ENCODE peak calls at places on chromosomes 2 and 18, in seven cellular contexts. One of them, this sample, is unnamed.

GRCh38 chr2:209431701-209432100 is 7.9 kb downstream of the MAP2 start:
- DNase-seq in spleen: no peak
- DNase-seq in bronchial epithelial cell: peak
- DNase-seq in mucosa of descending colon: no peak
- DNase-seq in AG09309: peak
- DNase-seq in BE2C: no peak
- DNase-seq in dorsolateral prefrontal cortex: no peak
- DNase-seq in this sample: peak

GRCh38 chr18:47331641-47332040 is 80.2 kb upstream of the SKOR2 start:
- DNase-seq in spleen: no peak
- DNase-seq in bronchial epithelial cell: no peak
- DNase-seq in mucosa of descending colon: no peak
- DNase-seq in AG09309: no peak
- DNase-seq in BE2C: no peak
- DNase-seq in dorsolateral prefrontal cortex: no peak
- DNase-seq in this sample: no peak

GRCh38 chr18:22447770-22448169 is 30.1 kb upstream of the CTAGE1 start:
- DNase-seq in spleen: no peak
- DNase-seq in bronchial epithelial cell: no peak
- DNase-seq in mucosa of descending colon: no peak
- DNase-seq in AG09309: no peak
- DNase-seq in BE2C: no peak
- DNase-seq in dorsolateral prefrontal cortex: no peak
- DNase-seq in this sample: no peak

GRCh38 chr2:152762202-152762601 is 43.8 kb downstream of the ARL6IP6 start:
- DNase-seq in spleen: no peak
- DNase-seq in bronchial epithelial cell: peak
- DNase-seq in mucosa of descending colon: no peak
- DNase-seq in AG09309: peak
- DNase-seq in BE2C: no peak
- DNase-seq in dorsolateral prefrontal cortex: no peak
- DNase-seq in this sample: no peak

GRCh38 chr2:13669607-13670006 is 952.9 kb downstream of the TRIB2 start:
- DNase-seq in spleen: no peak
- DNase-seq in bronchial epithelial cell: peak
- DNase-seq in mucosa of descending colon: no peak
- DNase-seq in AG09309: no peak
- DNase-seq in BE2C: no peak
- DNase-seq in dorsolateral prefrontal cortex: no peak
- DNase-seq in this sample: no peak

GRCh38 chr2:128503358-128504241 is 184.9 kb upstream of the HS6ST1 start:
- DNase-seq in spleen: peak
- DNase-seq in bronchial epithelial cell: no peak
- DNase-seq in mucosa of descending colon: no peak
- DNase-seq in AG09309: no peak
- DNase-seq in BE2C: no peak
- DNase-seq in dorsolateral prefrontal cortex: peak
- DNase-seq in this sample: no peak

GRCh38 chr2:73203055-73203681 is 794 bp downstream of the NOTO start:
- DNase-seq in spleen: no peak
- DNase-seq in bronchial epithelial cell: no peak
- DNase-seq in mucosa of descending colon: no peak
- DNase-seq in AG09309: no peak
- DNase-seq in BE2C: no peak
- DNase-seq in dorsolateral prefrontal cortex: no peak
- DNase-seq in this sample: no peak

GRCh38 chr2:10278029-10278762 is 24.5 kb upstream of the HPCAL1 start:
- DNase-seq in spleen: peak
- DNase-seq in bronchial epithelial cell: no peak
- DNase-seq in mucosa of descending colon: peak
- DNase-seq in AG09309: no peak
- DNase-seq in BE2C: no peak
- DNase-seq in dorsolateral prefrontal cortex: no peak
- DNase-seq in this sample: no peak

GRCh38 chr2:207929923-207930322 is 95.4 kb downstream of the PLEKHM3 start:
- DNase-seq in spleen: no peak
- DNase-seq in bronchial epithelial cell: no peak
- DNase-seq in mucosa of descending colon: no peak
- DNase-seq in AG09309: no peak
- DNase-seq in BE2C: no peak
- DNase-seq in dorsolateral prefrontal cortex: no peak
- DNase-seq in this sample: no peak

GRCh38 chr2:233267516-233268245 is 16.2 kb downstream of the ATG16L1 start:
- DNase-seq in spleen: peak
- DNase-seq in bronchial epithelial cell: no peak
- DNase-seq in mucosa of descending colon: peak
- DNase-seq in AG09309: no peak
- DNase-seq in BE2C: no peak
- DNase-seq in dorsolateral prefrontal cortex: no peak
- DNase-seq in this sample: no peak

GRCh38 chr2:239157766-239158165 is 243.1 kb downstream of the HDAC4 start:
- DNase-seq in spleen: peak
- DNase-seq in bronchial epithelial cell: peak
- DNase-seq in mucosa of descending colon: peak
- DNase-seq in AG09309: no peak
- DNase-seq in BE2C: peak
- DNase-seq in dorsolateral prefrontal cortex: peak
- DNase-seq in this sample: peak

GRCh38 chr2:219142329-219142728 is 18.3 kb downstream of the NHEJ1 start:
- DNase-seq in spleen: no peak
- DNase-seq in bronchial epithelial cell: peak
- DNase-seq in mucosa of descending colon: no peak
- DNase-seq in AG09309: peak
- DNase-seq in BE2C: no peak
- DNase-seq in dorsolateral prefrontal cortex: no peak
- DNase-seq in this sample: no peak

GRCh38 chr18:5463390-5463789 is 80.4 kb downstream of the EPB41L3 start:
- DNase-seq in spleen: no peak
- DNase-seq in bronchial epithelial cell: no peak
- DNase-seq in mucosa of descending colon: no peak
- DNase-seq in AG09309: peak
- DNase-seq in BE2C: no peak
- DNase-seq in dorsolateral prefrontal cortex: no peak
- DNase-seq in this sample: no peak

GRCh38 chr18:69980509-69980908 is 32.8 kb upstream of the CD226 start:
- DNase-seq in spleen: no peak
- DNase-seq in bronchial epithelial cell: no peak
- DNase-seq in mucosa of descending colon: no peak
- DNase-seq in AG09309: no peak
- DNase-seq in BE2C: no peak
- DNase-seq in dorsolateral prefrontal cortex: no peak
- DNase-seq in this sample: no peak

GRCh38 chr2:75292826-75293225 is 93.5 kb upstream of the TACR1 start:
- DNase-seq in spleen: no peak
- DNase-seq in bronchial epithelial cell: peak
- DNase-seq in mucosa of descending colon: no peak
- DNase-seq in AG09309: peak
- DNase-seq in BE2C: no peak
- DNase-seq in dorsolateral prefrontal cortex: no peak
- DNase-seq in this sample: no peak

GRCh38 chr2:46958431-46959017 is 42.9 kb upstream of the MCFD2 start:
- DNase-seq in spleen: peak
- DNase-seq in bronchial epithelial cell: no peak
- DNase-seq in mucosa of descending colon: no peak
- DNase-seq in AG09309: no peak
- DNase-seq in BE2C: no peak
- DNase-seq in dorsolateral prefrontal cortex: no peak
- DNase-seq in this sample: no peak

GRCh38 chr2:46955764-46956163 is 40.2 kb upstream of the MCFD2 start:
- DNase-seq in spleen: no peak
- DNase-seq in bronchial epithelial cell: no peak
- DNase-seq in mucosa of descending colon: no peak
- DNase-seq in AG09309: no peak
- DNase-seq in BE2C: no peak
- DNase-seq in dorsolateral prefrontal cortex: no peak
- DNase-seq in this sample: no peak

GRCh38 chr2:46956981-46957531 is 41.5 kb upstream of the MCFD2 start:
- DNase-seq in spleen: no peak
- DNase-seq in bronchial epithelial cell: no peak
- DNase-seq in mucosa of descending colon: no peak
- DNase-seq in AG09309: no peak
- DNase-seq in BE2C: no peak
- DNase-seq in dorsolateral prefrontal cortex: no peak
- DNase-seq in this sample: no peak

GRCh38 chr2:46952171-46952570 is 36.6 kb upstream of the MCFD2 start:
- DNase-seq in spleen: no peak
- DNase-seq in bronchial epithelial cell: no peak
- DNase-seq in mucosa of descending colon: no peak
- DNase-seq in AG09309: no peak
- DNase-seq in BE2C: no peak
- DNase-seq in dorsolateral prefrontal cortex: no peak
- DNase-seq in this sample: no peak

GRCh38 chr2:46954951-46955571 is 39.5 kb upstream of the MCFD2 start:
- DNase-seq in spleen: no peak
- DNase-seq in bronchial epithelial cell: peak
- DNase-seq in mucosa of descending colon: peak
- DNase-seq in AG09309: peak
- DNase-seq in BE2C: no peak
- DNase-seq in dorsolateral prefrontal cortex: no peak
- DNase-seq in this sample: peak
- TF ChIP-seq CTCF in spleen: no peak
- TF ChIP-seq CTCF in bronchial epithelial cell: no peak
- TF ChIP-seq CTCF in mucosa of descending colon: no peak
- TF ChIP-seq CTCF in AG09309: no peak
- TF ChIP-seq CTCF in BE2C: no peak
- TF ChIP-seq CTCF in dorsolateral prefrontal cortex: no peak
- TF ChIP-seq CTCF in this sample: no peak

DNA sequence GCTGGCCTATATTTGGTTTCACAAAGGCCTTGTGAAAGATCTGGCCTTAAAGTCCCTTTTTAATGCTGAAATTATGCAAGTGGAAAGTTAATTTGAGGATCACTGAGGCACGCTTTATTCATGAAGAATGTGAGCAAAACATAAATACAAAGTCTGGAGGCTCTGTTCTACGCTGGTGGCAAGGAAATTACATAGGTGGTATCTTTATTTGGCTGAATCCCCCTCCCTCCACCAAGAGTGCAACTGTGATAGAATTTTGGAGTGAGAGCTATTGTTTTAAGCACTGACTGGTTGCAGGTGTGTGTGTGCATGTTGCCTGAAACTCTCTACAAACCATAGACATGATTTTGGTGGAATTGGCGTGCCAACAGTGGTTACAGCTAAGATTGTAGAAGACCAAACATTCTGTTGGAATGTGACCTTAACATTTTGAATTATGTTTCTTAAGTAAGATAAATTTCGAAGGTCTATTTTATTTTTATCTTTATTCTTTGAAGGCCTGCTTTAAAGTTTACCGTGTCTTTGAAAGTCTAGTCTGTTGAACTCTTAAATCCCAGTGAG is 114.3 kb downstream of the SPTBN1 start:
- DNase-seq in spleen: no peak
- DNase-seq in bronchial epithelial cell: no peak
- DNase-seq in mucosa of descending colon: no peak
- DNase-seq in AG09309: no peak
- DNase-seq in BE2C: no peak
- DNase-seq in dorsolateral prefrontal cortex: no peak
- DNase-seq in this sample: no peak
- H3K4me3 ChIP-seq in spleen: no peak
- H3K4me3 ChIP-seq in bronchial epithelial cell: no peak
- H3K4me3 ChIP-seq in mucosa of descending colon: no peak
- H3K4me3 ChIP-seq in AG09309: no peak
- H3K4me3 ChIP-seq in BE2C: no peak
- H3K4me3 ChIP-seq in dorsolateral prefrontal cortex: no peak
- H3K4me3 ChIP-seq in this sample: no peak

DNA sequence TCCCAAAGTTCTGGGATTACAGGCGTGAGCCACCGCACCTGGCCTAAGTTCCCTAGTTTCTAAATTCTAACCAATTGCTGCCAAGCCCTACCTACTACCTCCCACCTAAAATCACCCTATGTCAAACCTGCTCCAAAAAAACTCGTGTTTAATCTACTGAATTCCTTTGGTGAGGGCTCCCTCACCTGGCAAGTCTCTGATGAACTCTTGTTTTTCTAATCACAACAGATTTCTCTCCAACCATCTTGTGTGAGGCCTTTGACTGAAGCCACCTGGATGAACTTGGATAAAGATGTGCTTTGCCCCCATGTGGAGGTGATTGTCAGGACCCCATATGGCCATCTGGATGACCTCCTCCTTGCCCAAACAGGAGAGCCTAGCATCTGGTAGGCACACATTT is 17.4 kb upstream of the SLC35G4 start:
- DNase-seq in spleen: no peak
- DNase-seq in bronchial epithelial cell: no peak
- DNase-seq in mucosa of descending colon: no peak
- DNase-seq in AG09309: no peak
- DNase-seq in BE2C: no peak
- DNase-seq in dorsolateral prefrontal cortex: no peak
- DNase-seq in this sample: no peak
- TF ChIP-seq CTCF in spleen: no peak
- TF ChIP-seq CTCF in bronchial epithelial cell: no peak
- TF ChIP-seq CTCF in mucosa of descending colon: no peak
- TF ChIP-seq CTCF in AG09309: no peak
- TF ChIP-seq CTCF in BE2C: no peak
- TF ChIP-seq CTCF in dorsolateral prefrontal cortex: no peak
- TF ChIP-seq CTCF in this sample: no peak

DNA sequence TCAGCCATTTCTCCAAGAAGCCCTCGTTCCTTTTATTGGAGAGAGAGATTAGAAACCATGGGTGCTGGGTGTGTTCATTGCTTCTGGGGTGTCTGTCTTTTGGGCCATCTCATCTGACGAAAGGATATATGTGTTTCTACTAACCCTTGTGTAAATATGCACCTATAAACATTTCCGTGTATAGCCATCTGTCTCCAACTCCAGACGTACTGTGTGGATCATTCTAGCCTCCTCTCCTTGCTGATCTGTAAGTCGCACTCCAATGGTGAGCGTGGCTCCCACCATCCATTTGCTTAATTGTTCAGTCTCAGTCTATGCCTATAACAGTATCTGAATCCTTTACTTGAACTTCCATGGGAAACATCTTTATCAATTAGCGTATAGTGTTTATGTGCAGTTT is 1.8 kb downstream of the RBFA start:
- DNase-seq in spleen: no peak
- DNase-seq in bronchial epithelial cell: no peak
- DNase-seq in mucosa of descending colon: no peak
- DNase-seq in AG09309: no peak
- DNase-seq in BE2C: no peak
- DNase-seq in dorsolateral prefrontal cortex: no peak
- DNase-seq in this sample: no peak
- H3K4me3 ChIP-seq in spleen: no peak
- H3K4me3 ChIP-seq in bronchial epithelial cell: no peak
- H3K4me3 ChIP-seq in mucosa of descending colon: no peak
- H3K4me3 ChIP-seq in AG09309: no peak
- H3K4me3 ChIP-seq in BE2C: no peak
- H3K4me3 ChIP-seq in dorsolateral prefrontal cortex: no peak
- H3K4me3 ChIP-seq in this sample: no peak

GRCh38 chr18:59459352-59460059 is 100.4 kb upstream of the LMAN1 start:
- DNase-seq in spleen: no peak
- DNase-seq in bronchial epithelial cell: peak
- DNase-seq in mucosa of descending colon: no peak
- DNase-seq in AG09309: peak
- DNase-seq in BE2C: no peak
- DNase-seq in dorsolateral prefrontal cortex: no peak
- DNase-seq in this sample: no peak
- TF ChIP-seq CTCF in spleen: no peak
- TF ChIP-seq CTCF in bronchial epithelial cell: peak
- TF ChIP-seq CTCF in mucosa of descending colon: no peak
- TF ChIP-seq CTCF in AG09309: peak
- TF ChIP-seq CTCF in BE2C: peak
- TF ChIP-seq CTCF in dorsolateral prefrontal cortex: peak
- TF ChIP-seq CTCF in this sample: peak

GRCh38 chr2:69797836-69798465 is 31.5 kb upstream of the GMCL1 start:
- DNase-seq in spleen: no peak
- DNase-seq in bronchial epithelial cell: peak
- DNase-seq in mucosa of descending colon: no peak
- DNase-seq in AG09309: no peak
- DNase-seq in BE2C: no peak
- DNase-seq in dorsolateral prefrontal cortex: no peak
- DNase-seq in this sample: no peak
- H3K4me3 ChIP-seq in spleen: no peak
- H3K4me3 ChIP-seq in bronchial epithelial cell: no peak
- H3K4me3 ChIP-seq in mucosa of descending colon: no peak
- H3K4me3 ChIP-seq in AG09309: peak
- H3K4me3 ChIP-seq in BE2C: no peak
- H3K4me3 ChIP-seq in dorsolateral prefrontal cortex: no peak
- H3K4me3 ChIP-seq in this sample: peak

GRCh38 chr18:42141439-42141838 is 186.4 kb downstream of the PIK3C3 start:
- DNase-seq in spleen: no peak
- DNase-seq in bronchial epithelial cell: no peak
- DNase-seq in mucosa of descending colon: no peak
- DNase-seq in AG09309: no peak
- DNase-seq in BE2C: peak
- DNase-seq in dorsolateral prefrontal cortex: no peak
- DNase-seq in this sample: no peak
- TF ChIP-seq CTCF in spleen: no peak
- TF ChIP-seq CTCF in bronchial epithelial cell: no peak
- TF ChIP-seq CTCF in mucosa of descending colon: no peak
- TF ChIP-seq CTCF in AG09309: peak
- TF ChIP-seq CTCF in BE2C: peak
- TF ChIP-seq CTCF in dorsolateral prefrontal cortex: no peak
- TF ChIP-seq CTCF in this sample: no peak

This sample was measured in breast epithelium.